ENCODE peak calls at places on chromosomes 12 and 14, in six cellular contexts. K is ovary, F is breast epithelium, L is astrocyte, J is upper lobe of right lung, Y is SK-N-SH. I is an unnamed sample.

GRCh38 chr12:3490848-3491382 is at the start of gene PRMT8:
- DNase-seq in L (no peak), J (no peak), K (no peak), F (no peak), Y (peak; percentile 83), I (no peak)

GRCh38 chr12:57740656-57741412 is 2.3 kb upstream of the AGAP2 start:
- DNase-seq in Y (no peak), K (no peak), J (no peak), L (no peak), F (no peak), I (no peak)

GRCh38 chr12:121222847-121223246 is 12.9 kb downstream of the P2RX4 start:
- DNase-seq in K (no peak), Y (no peak), F (no peak), J (no peak), L (no peak), I (no peak)

GRCh38 chr12:45121224-45121623 is 70.3 kb upstream of the DBX2 start:
- DNase-seq in F (no peak), L (no peak), Y (no peak), K (no peak), J (no peak), I (no peak)

GRCh38 chr14:23514009-23514962 is 37.3 kb downstream of the ZFHX2 start:
- DNase-seq in Y (no peak), L (no peak), F (no peak), J (no peak), K (no peak), I (no peak)

GRCh38 chr12:61490732-61491498 is 769.3 kb upstream of the USP15 start:
- DNase-seq in K (no peak), J (no peak), F (no peak), L (no peak), Y (no peak), I (no peak)

GRCh38 chr14:61523751-61524150 is 171.6 kb upstream of the HIF1A start:
- DNase-seq in K (no peak), F (no peak), Y (no peak), L (no peak), J (no peak), I (no peak)

GRCh38 chr12:175250-175649 is 38.7 kb downstream of the SLC6A12 start:
- DNase-seq in J (no peak), Y (peak; percentile 80), F (no peak), L (no peak), K (no peak), I (no peak)

GRCh38 chr12:104738371-104738710 is 219.7 kb downstream of the SLC41A2 start:
- DNase-seq in J (no peak), L (no peak), K (no peak), Y (no peak), F (no peak), I (no peak)

GRCh38 chr12:22160396-22161003 is 114.5 kb downstream of the CMAS start:
- DNase-seq in K (no peak), F (no peak), Y (no peak), L (no peak), J (no peak), I (no peak)

GRCh38 chr14:90281766-90282165 is 25.4 kb downstream of the PSMC1 start:
- DNase-seq in F (no peak), K (no peak), L (peak; percentile 35), J (no peak), Y (no peak), I (no peak)

GRCh38 chr12:131437706-131438210 is 273.1 kb upstream of the SFSWAP start:
- DNase-seq in J (no peak), Y (no peak), K (no peak), L (no peak), F (no peak), I (no peak)

GRCh38 chr14:44962573-44963528 is 861 bp downstream of the TOGARAM1 start:
- DNase-seq in Y (no peak), L (peak; percentile 41), J (peak; percentile 74), K (peak; percentile 77), F (peak; percentile 60), I (peak; percentile 32)

GRCh38 chr12:78778339-78778738 is 86.2 kb upstream of the SYT1 start:
- DNase-seq in F (no peak), K (no peak), L (no peak), J (no peak), Y (no peak), I (no peak)

GRCh38 chr12:50961708-50962107 is 9.4 kb downstream of the HIGD1C start:
- DNase-seq in L (peak; percentile 42), Y (no peak), J (no peak), F (no peak), K (no peak), I (no peak)

GRCh38 chr12:58916153-58916709 is 4.1 kb downstream of the LRIG3 start:
- DNase-seq in L (no peak), J (no peak), K (no peak), Y (no peak), F (no peak), I (no peak)

GRCh38 chr12:6292606-6293005 is 17.9 kb upstream of the PLEKHG6 start:
- DNase-seq in L (no peak), Y (no peak), J (no peak), K (no peak), F (no peak), I (no peak)

GRCh38 chr14:59905193-59905592 is 14.8 kb upstream of the LRRC9 start:
- DNase-seq in L (peak; percentile 16), K (no peak), F (no peak), J (no peak), Y (no peak), I (no peak)

DNA sequence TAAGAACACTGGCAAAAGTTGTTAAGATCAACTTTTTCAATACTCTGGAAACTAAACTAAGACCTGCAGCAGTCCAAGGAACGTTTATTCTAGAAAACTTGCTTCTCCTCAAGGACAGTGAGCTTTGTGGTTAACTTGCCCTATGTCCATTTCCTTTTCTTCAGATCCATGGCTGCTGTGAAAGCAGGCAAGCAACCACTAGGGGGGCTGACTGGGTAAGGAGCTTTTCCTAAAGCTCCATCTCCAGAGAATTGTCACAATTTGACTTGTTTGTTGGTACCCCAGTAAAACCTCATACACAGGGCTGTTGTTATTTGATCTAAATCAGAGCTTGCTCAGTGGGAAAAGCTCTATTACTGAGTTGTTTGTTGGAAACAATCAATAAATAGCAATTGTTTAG is 10.1 kb upstream of the RPL10L start:
- DNase-seq in K (no peak), J (no peak), L (no peak), Y (no peak), F (no peak), I (no peak)
- TF ChIP-seq CTCF in K (no peak), J (no peak), L (peak; percentile 5), Y (peak; percentile 35), F (no peak), I (no peak)

GRCh38 chr12:124685689-124685993 is 118.2 kb upstream of the NCOR2 start:
- DNase-seq in Y (no peak), J (no peak), F (no peak), K (no peak), L (no peak), I (no peak)
- H3K4me1 ChIP-seq in Y (peaks cover 41% of the 10 kb centered on the region), J (peaks cover 73% of the 10 kb centered on the region), F (peaks cover 13% of the 10 kb centered on the region), K (peaks cover 13% of the 10 kb centered on the region), L (peaks cover 60% of the 10 kb centered on the region), I (peaks cover 36% of the 10 kb centered on the region)

GRCh38 chr12:118302053-118302452 is 70.7 kb downstream of the TAOK3 start:
- DNase-seq in Y (no peak), J (no peak), L (peak; percentile 34), F (no peak), K (no peak), I (no peak)

GRCh38 chr12:118304093-118304492 is 68.6 kb downstream of the TAOK3 start:
- DNase-seq in F (no peak), Y (no peak), L (no peak), K (no peak), J (no peak), I (no peak)

GRCh38 chr12:118297284-118297683 is 75.4 kb downstream of the TAOK3 start:
- DNase-seq in K (no peak), F (no peak), Y (no peak), L (no peak), J (no peak), I (no peak)

DNA sequence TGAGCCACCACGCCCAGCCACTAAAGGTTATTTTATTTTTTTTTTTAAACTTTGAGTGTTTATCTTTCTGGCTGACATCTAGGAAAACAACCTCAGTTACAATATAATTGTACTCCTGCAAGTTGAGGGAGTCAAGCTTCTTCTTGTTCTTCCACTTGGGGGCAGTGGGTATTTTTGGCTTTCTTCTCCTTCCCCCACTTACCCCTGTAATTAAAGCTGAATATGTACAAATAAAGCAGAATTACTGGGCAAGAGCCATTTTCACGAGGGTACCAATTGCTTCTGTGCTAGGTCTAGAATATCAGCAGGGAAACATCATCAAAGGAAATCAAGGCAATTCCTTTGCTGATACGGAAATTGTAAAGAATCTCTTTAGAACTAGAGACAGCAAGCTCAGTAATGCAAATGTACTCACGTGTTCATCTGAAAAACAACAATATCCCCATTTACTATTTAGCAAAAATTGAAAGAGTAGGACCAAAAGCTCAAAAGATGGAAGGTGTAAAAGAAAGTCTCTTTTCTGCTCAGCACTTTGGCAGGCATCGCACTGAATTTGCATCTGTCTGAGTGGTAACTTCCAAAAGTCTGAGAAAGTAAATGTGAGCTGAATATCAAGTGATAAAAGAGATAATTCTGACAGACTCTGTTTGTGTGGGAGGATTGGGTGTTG is 72.8 kb downstream of the TAOK3 start:
- DNase-seq in F (no peak), J (no peak), Y (no peak), L (peak; percentile 9), K (no peak), I (no peak)
- TF ChIP-seq CTCF in F (no peak), J (no peak), Y (no peak), L (no peak), K (no peak), I (no peak)

GRCh38 chr14:104144911-104145825 is 6.8 kb downstream of the KIF26A start:
- DNase-seq in K (peak; percentile 26), F (no peak), J (peak; percentile 64), L (no peak), Y (peak; percentile 80), I (no peak)

GRCh38 chr14:104143071-104143470 is 4.7 kb downstream of the KIF26A start:
- DNase-seq in K (no peak), F (no peak), Y (peak; percentile 14), J (peak; percentile 50), L (no peak), I (no peak)

GRCh38 chr14:104144453-104144790 is 6.0 kb downstream of the KIF26A start:
- DNase-seq in F (no peak), L (no peak), J (no peak), K (no peak), Y (no peak), I (no peak)

GRCh38 chr14:104142136-104143041 is 4.0 kb downstream of the KIF26A start:
- DNase-seq in L (no peak), K (no peak), J (peak; percentile 40), F (no peak), Y (peak; percentile 30), I (no peak)

DNA sequence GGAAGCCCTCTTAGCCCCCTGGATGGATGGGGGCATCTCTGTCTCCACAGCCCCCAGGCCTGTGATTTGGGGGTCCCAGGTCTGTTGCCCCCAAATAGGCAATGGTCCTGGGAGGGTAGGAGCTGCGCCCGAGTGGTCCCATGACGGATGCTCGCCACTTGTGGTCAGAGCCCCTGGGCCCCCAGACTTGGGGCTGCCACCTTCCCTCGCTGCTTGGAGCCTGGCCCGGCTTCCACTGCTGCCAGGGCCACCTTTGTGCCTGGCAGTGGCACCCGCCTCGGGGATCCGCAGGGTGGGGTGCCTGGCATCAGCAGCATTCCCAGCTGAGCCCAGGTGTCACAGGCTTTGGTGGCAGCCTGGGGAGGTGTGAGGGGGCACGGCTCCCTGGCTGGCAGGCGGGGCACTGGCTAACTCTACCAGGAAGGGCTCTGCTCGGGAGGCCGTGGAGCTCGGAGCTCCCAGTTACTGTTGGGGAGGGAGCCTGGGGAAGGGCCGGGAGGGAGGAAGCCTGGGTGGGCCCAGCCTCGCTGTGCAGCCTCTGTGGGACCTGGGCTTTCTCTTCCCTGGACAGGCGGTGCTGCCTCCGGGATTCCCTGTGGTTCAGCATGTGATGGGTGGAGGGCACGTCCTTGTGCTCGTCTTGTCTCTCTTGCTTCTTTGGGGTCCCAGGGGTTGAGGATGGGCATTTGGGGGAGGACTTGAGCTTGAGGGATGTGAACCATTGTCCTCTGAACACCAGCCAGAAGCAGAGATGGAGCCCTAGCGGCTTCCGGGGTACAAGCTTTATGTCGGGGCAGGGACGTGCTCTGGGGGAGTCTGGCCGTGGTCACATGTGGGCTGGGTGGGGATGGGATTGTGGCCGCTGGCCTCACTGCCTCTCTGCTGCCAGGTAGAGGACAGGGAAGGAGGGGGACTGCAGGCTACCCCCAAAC is 5.4 kb downstream of the KIF26A start:
- DNase-seq in J (peak; percentile 60), L (no peak), Y (peak; percentile 36), F (no peak), K (no peak), I (no peak)
- H3K4me1 ChIP-seq in J (peaks cover 11% of the 10 kb centered on the region), L (no peaks in the 10 kb centered on the region), Y (peaks cover 96% of the 10 kb centered on the region), F (no peaks in the 10 kb centered on the region), K (peaks cover 4% of the 10 kb centered on the region), I (no peaks in the 10 kb centered on the region)